ENCODE peak calls at places on chromosome 7, in five cellular contexts. R is BJ, M is kidney epithelial cell, S is cardiac muscle cell, I is dorsolateral prefrontal cortex. V is an unnamed sample.

GRCh38 chr7:30252885-30253795 is 31.3 kb upstream of the ZNRF2 start:
- DNase-seq in R (no peak), M (no peak), S (peak; percentile 95), I (no peak), V (peak; percentile 84)

GRCh38 chr7:36661135-36661840 is 63.0 kb downstream of the AOAH start:
- DNase-seq in R (no peak), M (peak; percentile 70), S (no peak), I (no peak), V (no peak)

GRCh38 chr7:135291809-135292253 is 58.2 kb downstream of the STRA8 start:
- DNase-seq in R (no peak), M (peak; percentile 96), S (no peak), I (no peak), V (no peak)

GRCh38 chr7:68336534-68336933 is 1261.7 kb upstream of the AUTS2 start:
- DNase-seq in R (no peak), M (no peak), S (no peak), I (no peak), V (no peak)

GRCh38 chr7:64045301-64046040 is at the start of gene ZNF727:
- DNase-seq in R (no peak), M (no peak), S (no peak), I (peak; percentile 69), V (peak; percentile 79)

GRCh38 chr7:148898845-148899474 is 14.9 kb upstream of the EZH2 start:
- DNase-seq in R (no peak), M (no peak), S (no peak), I (no peak), V (no peak)

GRCh38 chr7:139869886-139870285 is 40.8 kb downstream of the TBXAS1 start:
- DNase-seq in R (no peak), M (no peak), S (no peak), I (no peak), V (no peak)

GRCh38 chr7:96084880-96085551 is 236.9 kb downstream of the SLC25A13 start:
- DNase-seq in R (peak; percentile 31), M (peak; percentile 57), S (no peak), I (no peak), V (no peak)

GRCh38 chr7:157111311-157111710 is 27.4 kb upstream of the UBE3C start:
- DNase-seq in R (no peak), M (no peak), S (no peak), I (no peak), V (no peak)

GRCh38 chr7:145644426-145645154 is 472.0 kb upstream of the CNTNAP2 start:
- DNase-seq in R (no peak), M (no peak), S (no peak), I (no peak), V (no peak)

GRCh38 chr7:104127204-104127603 is 80.6 kb downstream of the ORC5 start:
- DNase-seq in R (no peak), M (no peak), S (no peak), I (no peak), V (no peak)

GRCh38 chr7:12244129-12244528 is 33.0 kb downstream of the TMEM106B start:
- DNase-seq in R (no peak), M (no peak), S (peak; percentile 17), I (no peak), V (peak; percentile 61)

GRCh38 chr7:13028731-13029099 is 341.3 kb downstream of the ARL4A start:
- DNase-seq in R (no peak), M (no peak), S (no peak), I (no peak), V (no peak)

GRCh38 chr7:80790877-80791276 is 128.0 kb downstream of the SEMA3C start:
- DNase-seq in R (no peak), M (no peak), S (peak; percentile 54), I (no peak), V (no peak)

GRCh38 chr7:87797798-87798403 is 78.3 kb downstream of the SLC25A40 start:
- DNase-seq in R (no peak), M (peak; percentile 25), S (peak; percentile 45), I (no peak), V (no peak)

GRCh38 chr7:133641436-133641835 is 388.6 kb downstream of the EXOC4 start:
- DNase-seq in R (no peak), M (no peak), S (no peak), I (no peak), V (no peak)

GRCh38 chr7:21135437-21135836 is 292.4 kb upstream of the SP4 start:
- DNase-seq in R (no peak), M (no peak), S (no peak), I (no peak), V (no peak)

GRCh38 chr7:36777062-36777461 is 52.8 kb upstream of the AOAH start:
- DNase-seq in R (no peak), M (no peak), S (no peak), I (no peak), V (no peak)

GRCh38 chr7:7639847-7640220 is 718 bp upstream of the UMAD1 start:
- DNase-seq in R (no peak), M (no peak), S (no peak), I (no peak), V (no peak)

GRCh38 chr7:47901542-47901941 is 46.7 kb downstream of the PKD1L1 start:
- DNase-seq in R (peak; percentile 6), M (peak; percentile 39), S (no peak), I (no peak), V (no peak)

GRCh38 chr7:124718032-124718766 is 47.4 kb downstream of the GPR37 start:
- DNase-seq in R (no peak), M (no peak), S (no peak), I (no peak), V (no peak)

GRCh38 chr7:17234398-17235021 is 63.9 kb upstream of the AHR start:
- DNase-seq in R (peak; percentile 87), M (peak; percentile 90), S (no peak), I (no peak), V (no peak)

GRCh38 chr7:16803881-16804673 is 722 bp downstream of the AGR2 start:
- DNase-seq in R (no peak), M (no peak), S (no peak), I (no peak), V (no peak)

GRCh38 chr7:35777121-35777520 is 23.7 kb upstream of the SEPTIN7 start:
- DNase-seq in R (no peak), M (no peak), S (no peak), I (no peak), V (no peak)

GRCh38 chr7:111212857-111213523 is 122.1 kb downstream of the LRRN3 start:
- DNase-seq in R (no peak), M (no peak), S (no peak), I (no peak), V (peak; percentile 40)

GRCh38 chr7:66880009-66880554 is 40.9 kb upstream of the TMEM248 start:
- DNase-seq in R (no peak), M (no peak), S (peak; percentile 5), I (no peak), V (no peak)

GRCh38 chr7:149832332-149833041 is 5.7 kb upstream of the ZNF862 start:
- DNase-seq in R (no peak), M (no peak), S (no peak), I (no peak), V (peak; percentile 37)

GRCh38 chr7:128939861-128940410 is 2.2 kb downstream of the IRF5 start:
- DNase-seq in R (no peak), M (no peak), S (no peak), I (no peak), V (peak; percentile 70)

DNA sequence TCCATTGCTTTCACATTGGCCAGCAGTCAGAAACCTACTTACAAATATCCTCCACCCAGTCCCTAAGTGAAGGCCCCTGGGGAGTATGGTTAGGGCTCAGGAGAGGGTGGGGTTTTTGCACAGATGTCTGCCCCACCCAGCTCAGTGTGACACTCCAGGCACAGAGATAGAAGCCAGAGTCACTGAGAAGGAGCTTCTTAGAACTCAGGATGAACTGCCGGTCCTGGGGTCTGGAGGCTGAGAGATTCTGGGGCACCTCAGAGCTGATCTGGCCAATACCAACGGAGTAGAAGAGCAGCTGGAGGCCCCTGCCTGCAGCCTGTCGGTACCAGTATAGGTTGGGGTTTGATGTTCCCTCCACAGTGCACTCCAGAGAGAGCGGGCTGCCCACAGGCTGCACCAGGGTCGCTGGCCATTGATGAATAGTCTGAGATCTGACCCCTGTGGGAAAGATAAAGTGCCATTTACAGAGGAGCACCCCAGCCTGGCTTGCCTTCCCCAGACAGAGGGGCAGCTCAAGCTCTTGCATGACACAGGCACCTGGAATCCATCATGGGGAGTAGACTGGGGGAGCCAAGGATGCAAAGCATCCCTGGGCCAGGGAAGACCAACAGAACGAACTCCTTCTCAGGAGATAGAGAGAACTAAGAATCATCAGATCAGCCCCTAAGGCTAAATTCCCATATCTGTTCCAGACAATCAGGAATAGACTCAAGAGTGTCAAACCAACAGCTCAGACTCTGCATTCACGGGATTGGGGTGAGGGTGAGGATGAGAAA is 41.9 kb downstream of the PRSS2 start:
- DNase-seq in R (no peak), M (no peak), S (no peak), I (no peak), V (no peak)
- H3K4me3 ChIP-seq in R (no peak overlapping the region), M (no peak overlapping the region), S (no peak overlapping the region), I (no peak overlapping the region), V (no peak overlapping the region)

DNA sequence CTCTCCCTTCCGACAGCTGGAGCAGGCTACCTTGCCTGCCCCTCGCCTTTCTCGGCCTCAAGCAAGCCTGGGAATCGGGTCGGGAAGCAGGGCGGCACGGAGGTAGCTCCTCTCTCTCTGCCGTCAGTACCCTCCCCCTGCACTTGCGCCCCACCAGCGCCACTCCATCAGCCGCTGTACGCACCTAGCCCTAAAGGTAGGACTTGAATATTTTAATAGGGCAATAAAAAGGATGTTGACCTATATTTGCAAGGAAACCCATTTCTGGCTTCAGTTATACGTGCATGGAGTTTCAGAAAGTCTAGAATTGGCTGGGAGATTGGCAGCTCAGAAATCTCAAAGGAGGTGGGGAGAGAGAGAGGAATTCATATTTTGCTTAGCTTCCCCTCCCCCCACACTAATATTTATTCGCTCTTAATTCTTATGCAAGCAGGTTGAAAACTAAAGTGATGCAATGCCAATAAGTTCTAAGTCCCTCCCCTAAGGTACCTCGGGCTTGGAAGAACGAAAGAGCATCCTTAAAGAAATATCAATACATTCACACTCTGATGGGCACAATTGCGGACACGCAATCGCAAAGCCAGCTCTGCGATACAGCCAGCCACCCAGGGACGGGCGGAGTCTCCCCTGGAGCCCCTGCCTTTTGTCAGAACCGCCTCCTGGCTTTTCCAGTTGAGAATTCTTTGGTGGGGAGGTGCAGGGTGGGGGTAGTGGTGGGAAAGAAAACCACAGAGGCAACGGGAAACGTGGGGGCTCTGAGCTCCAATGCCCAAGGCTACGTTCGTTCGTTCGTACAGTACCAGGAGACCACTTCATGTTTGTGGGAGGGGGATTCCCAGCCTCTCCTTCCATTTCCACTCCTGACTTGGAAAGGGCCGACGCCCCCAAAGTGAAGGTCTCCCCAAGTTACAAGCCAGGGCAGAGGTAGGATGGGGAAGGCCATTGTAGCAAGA is 1.4 kb downstream of the SHH start:
- DNase-seq in R (no peak), M (no peak), S (no peak), I (no peak), V (no peak)
- H3K27me3 ChIP-seq in R (peaks cover 72% of the 10 kb centered on the region), M (peaks cover 28% of the 10 kb centered on the region), S (peaks cover 100% of the 10 kb centered on the region), I (peaks cover 82% of the 10 kb centered on the region), V (peaks cover 89% of the 10 kb centered on the region)

DNA sequence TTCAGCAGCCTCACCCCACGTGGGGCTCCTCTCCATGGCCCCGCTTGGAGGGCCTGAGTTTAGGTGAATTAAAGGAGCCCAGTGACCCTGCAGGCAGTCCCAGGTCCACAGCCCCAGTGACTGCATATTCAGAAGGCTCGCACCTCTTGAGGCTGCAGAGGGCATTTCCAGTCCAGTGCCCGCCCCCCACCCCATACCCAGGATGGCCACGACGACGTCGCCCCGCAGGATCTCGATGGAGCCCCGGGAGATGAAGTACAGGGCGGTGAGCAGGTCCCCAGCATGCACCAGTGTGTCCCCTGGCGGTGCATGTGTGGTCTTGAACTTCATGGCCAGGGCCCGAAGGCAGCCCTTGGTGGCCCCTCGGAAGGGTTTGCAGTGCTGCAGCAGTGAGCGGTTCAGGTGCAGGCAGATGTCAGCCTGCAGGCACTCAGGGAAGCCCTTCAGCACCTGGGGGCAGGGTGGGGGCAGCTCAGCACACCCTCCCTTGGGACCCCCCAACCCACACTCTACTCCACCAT is 28.1 kb downstream of the KCNH2 start:
- DNase-seq in R (no peak), M (no peak), S (no peak), I (peak; percentile 9), V (peak; percentile 53)
- TF ChIP-seq CTCF in R (no peak), M (no peak), S (no peak), I (no peak), V (no peak)

GRCh38 chr7:43870316-43870715 is 999 bp upstream of the MRPS24 start:
- DNase-seq in R (no peak), M (no peak), S (no peak), I (no peak), V (no peak)
- H3K4me3 ChIP-seq in R (peak overlapping the region; percentile 81), M (no peak overlapping the region), S (no peak overlapping the region), I (peak overlapping the region; percentile 80), V (peak overlapping the region; percentile 72)

V was measured in upper lobe of right lung.